ENCODE peak calls at places on chromosomes 3 and 15, in six cellular contexts. One of them, this sample, is unnamed.

GRCh38 chr15:79431636-79432344 is at the start of gene MINAR1:
- DNase-seq in adrenal gland: peak
- DNase-seq in HCT116: no peak
- DNase-seq in choroid plexus epithelial cell: peak
- DNase-seq in CD8-positive, alpha-beta memory T cell: no peak
- DNase-seq in mammary epithelial cell: peak
- DNase-seq in this sample: peak

GRCh38 chr15:38564557-38565286 is at the start of gene RASGRP1:
- DNase-seq in choroid plexus epithelial cell: peak
- DNase-seq in mammary epithelial cell: peak
- DNase-seq in CD8-positive, alpha-beta memory T cell: peak
- DNase-seq in adrenal gland: peak
- DNase-seq in HCT116: no peak
- DNase-seq in this sample: peak

GRCh38 chr3:137047240-137047639 is 89.5 kb downstream of the IL20RB start:
- DNase-seq in CD8-positive, alpha-beta memory T cell: no peak
- DNase-seq in mammary epithelial cell: no peak
- DNase-seq in HCT116: no peak
- DNase-seq in choroid plexus epithelial cell: no peak
- DNase-seq in adrenal gland: no peak
- DNase-seq in this sample: no peak

GRCh38 chr3:60752800-60753199 is 498.5 kb downstream of the FHIT start:
- DNase-seq in HCT116: no peak
- DNase-seq in adrenal gland: no peak
- DNase-seq in CD8-positive, alpha-beta memory T cell: no peak
- DNase-seq in choroid plexus epithelial cell: no peak
- DNase-seq in mammary epithelial cell: no peak
- DNase-seq in this sample: peak

GRCh38 chr15:36501063-36501678 is 78.3 kb upstream of the CDIN1 start:
- DNase-seq in adrenal gland: peak
- DNase-seq in mammary epithelial cell: peak
- DNase-seq in CD8-positive, alpha-beta memory T cell: no peak
- DNase-seq in choroid plexus epithelial cell: peak
- DNase-seq in HCT116: peak
- DNase-seq in this sample: peak

GRCh38 chr3:168342946-168343856 is 247.5 kb upstream of the GOLIM4 start:
- DNase-seq in mammary epithelial cell: no peak
- DNase-seq in choroid plexus epithelial cell: peak
- DNase-seq in HCT116: no peak
- DNase-seq in adrenal gland: no peak
- DNase-seq in CD8-positive, alpha-beta memory T cell: no peak
- DNase-seq in this sample: no peak

GRCh38 chr3:120763601-120764000 is 21.1 kb downstream of the GTF2E1 start:
- DNase-seq in CD8-positive, alpha-beta memory T cell: no peak
- DNase-seq in HCT116: no peak
- DNase-seq in mammary epithelial cell: no peak
- DNase-seq in adrenal gland: no peak
- DNase-seq in choroid plexus epithelial cell: no peak
- DNase-seq in this sample: no peak

GRCh38 chr3:55482496-55483195 is 4.5 kb downstream of the WNT5A start:
- DNase-seq in HCT116: no peak
- DNase-seq in choroid plexus epithelial cell: peak
- DNase-seq in CD8-positive, alpha-beta memory T cell: no peak
- DNase-seq in mammary epithelial cell: no peak
- DNase-seq in adrenal gland: no peak
- DNase-seq in this sample: peak

GRCh38 chr3:152281032-152281713 is 12.4 kb downstream of the MBNL1 start:
- DNase-seq in adrenal gland: no peak
- DNase-seq in mammary epithelial cell: no peak
- DNase-seq in HCT116: no peak
- DNase-seq in choroid plexus epithelial cell: peak
- DNase-seq in CD8-positive, alpha-beta memory T cell: no peak
- DNase-seq in this sample: peak
- H3K4me3 ChIP-seq in adrenal gland: no peak
- H3K4me3 ChIP-seq in mammary epithelial cell: no peak
- H3K4me3 ChIP-seq in HCT116: no peak
- H3K4me3 ChIP-seq in choroid plexus epithelial cell: no peak
- H3K4me3 ChIP-seq in CD8-positive, alpha-beta memory T cell: peak
- H3K4me3 ChIP-seq in this sample: peak

GRCh38 chr3:15783361-15783969 is 14.3 kb downstream of the ANKRD28 start:
- DNase-seq in choroid plexus epithelial cell: peak
- DNase-seq in mammary epithelial cell: peak
- DNase-seq in adrenal gland: no peak
- DNase-seq in CD8-positive, alpha-beta memory T cell: no peak
- DNase-seq in HCT116: no peak
- DNase-seq in this sample: peak
- H3K4me3 ChIP-seq in choroid plexus epithelial cell: no peak
- H3K4me3 ChIP-seq in mammary epithelial cell: no peak
- H3K4me3 ChIP-seq in adrenal gland: no peak
- H3K4me3 ChIP-seq in CD8-positive, alpha-beta memory T cell: no peak
- H3K4me3 ChIP-seq in HCT116: no peak
- H3K4me3 ChIP-seq in this sample: peak

GRCh38 chr15:77013786-77014136 is 18.8 kb downstream of the PSTPIP1 start:
- DNase-seq in choroid plexus epithelial cell: no peak
- DNase-seq in CD8-positive, alpha-beta memory T cell: peak
- DNase-seq in mammary epithelial cell: peak
- DNase-seq in HCT116: peak
- DNase-seq in adrenal gland: no peak
- DNase-seq in this sample: no peak

GRCh38 chr15:77010842-77011241 is 15.9 kb downstream of the PSTPIP1 start:
- DNase-seq in adrenal gland: no peak
- DNase-seq in HCT116: no peak
- DNase-seq in mammary epithelial cell: no peak
- DNase-seq in choroid plexus epithelial cell: no peak
- DNase-seq in CD8-positive, alpha-beta memory T cell: no peak
- DNase-seq in this sample: no peak

GRCh38 chr15:77012117-77012712 is 17.3 kb downstream of the PSTPIP1 start:
- DNase-seq in CD8-positive, alpha-beta memory T cell: no peak
- DNase-seq in adrenal gland: no peak
- DNase-seq in HCT116: no peak
- DNase-seq in mammary epithelial cell: no peak
- DNase-seq in choroid plexus epithelial cell: no peak
- DNase-seq in this sample: no peak

GRCh38 chr15:77014137-77015081 is 19.5 kb downstream of the PSTPIP1 start:
- DNase-seq in choroid plexus epithelial cell: no peak
- DNase-seq in mammary epithelial cell: no peak
- DNase-seq in adrenal gland: no peak
- DNase-seq in CD8-positive, alpha-beta memory T cell: peak
- DNase-seq in HCT116: no peak
- DNase-seq in this sample: no peak

DNA sequence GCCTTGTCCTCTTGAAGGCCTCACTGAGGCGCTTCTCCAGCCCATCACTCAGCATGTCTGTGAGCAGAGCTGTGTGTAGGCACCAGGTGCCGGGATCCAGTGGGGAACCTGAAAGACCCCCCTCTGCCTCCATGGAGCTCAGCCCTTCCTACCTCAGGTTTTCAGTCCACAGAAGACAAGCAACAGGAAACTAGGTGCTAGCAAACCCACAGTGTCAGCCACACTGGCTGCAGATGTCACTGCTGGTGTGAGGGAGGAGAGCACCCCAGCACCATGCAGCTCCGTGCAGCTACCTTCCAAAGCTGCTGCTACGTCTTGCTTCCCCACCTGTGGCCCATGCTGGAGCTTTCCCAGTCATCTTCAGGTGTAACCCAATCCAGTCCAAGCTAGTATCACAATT is 17.9 kb downstream of the PSTPIP1 start:
- DNase-seq in adrenal gland: no peak
- DNase-seq in mammary epithelial cell: no peak
- DNase-seq in choroid plexus epithelial cell: no peak
- DNase-seq in CD8-positive, alpha-beta memory T cell: peak
- DNase-seq in HCT116: no peak
- DNase-seq in this sample: no peak
- H3K4me3 ChIP-seq in adrenal gland: no peak
- H3K4me3 ChIP-seq in mammary epithelial cell: no peak
- H3K4me3 ChIP-seq in choroid plexus epithelial cell: no peak
- H3K4me3 ChIP-seq in CD8-positive, alpha-beta memory T cell: peak
- H3K4me3 ChIP-seq in HCT116: no peak
- H3K4me3 ChIP-seq in this sample: no peak

DNA sequence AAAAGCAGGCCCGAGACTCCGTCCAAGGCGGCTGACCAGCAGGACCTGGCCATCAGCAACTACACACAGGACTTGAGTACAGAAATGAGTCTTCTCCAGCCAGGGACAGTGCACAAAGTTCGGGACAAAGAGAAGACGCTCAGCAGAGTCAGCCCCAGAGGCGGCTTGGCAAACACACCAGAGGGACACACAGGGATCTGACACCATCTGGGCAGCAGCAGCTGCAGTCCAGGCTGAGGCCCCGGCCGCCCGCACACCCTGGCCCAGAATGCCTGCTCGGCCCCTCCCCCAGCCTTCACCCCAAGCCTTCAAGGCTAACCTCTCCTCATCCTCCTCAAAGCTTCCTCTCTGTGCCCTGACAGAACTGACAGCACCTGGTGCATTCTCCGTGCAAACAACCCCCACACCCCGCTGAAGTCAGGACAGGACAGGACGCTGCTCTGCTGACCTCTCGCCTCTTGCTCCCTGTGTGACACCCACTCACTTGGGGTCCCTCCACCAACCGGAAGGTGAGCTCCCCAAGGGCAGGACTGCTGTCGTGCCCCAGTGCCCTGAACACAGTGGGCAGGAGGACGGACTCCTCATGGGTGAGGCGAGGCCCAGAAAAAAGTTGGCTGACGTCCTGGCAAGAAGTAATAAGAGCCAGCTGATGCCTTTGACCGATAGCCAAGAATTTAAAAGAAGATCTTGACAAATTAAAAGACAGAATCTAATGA is 61.0 kb downstream of the XXYLT1 start:
- DNase-seq in HCT116: no peak
- DNase-seq in choroid plexus epithelial cell: peak
- DNase-seq in mammary epithelial cell: no peak
- DNase-seq in CD8-positive, alpha-beta memory T cell: no peak
- DNase-seq in adrenal gland: peak
- DNase-seq in this sample: peak
- H3K4me3 ChIP-seq in HCT116: no peak
- H3K4me3 ChIP-seq in choroid plexus epithelial cell: no peak
- H3K4me3 ChIP-seq in mammary epithelial cell: no peak
- H3K4me3 ChIP-seq in CD8-positive, alpha-beta memory T cell: no peak
- H3K4me3 ChIP-seq in adrenal gland: no peak
- H3K4me3 ChIP-seq in this sample: peak

GRCh38 chr15:33126559-33127290 is 67.8 kb downstream of the FMN1 start:
- DNase-seq in choroid plexus epithelial cell: peak
- DNase-seq in CD8-positive, alpha-beta memory T cell: peak
- DNase-seq in adrenal gland: peak
- DNase-seq in mammary epithelial cell: peak
- DNase-seq in HCT116: peak
- DNase-seq in this sample: peak
- H3K4me3 ChIP-seq in choroid plexus epithelial cell: peak
- H3K4me3 ChIP-seq in CD8-positive, alpha-beta memory T cell: peak
- H3K4me3 ChIP-seq in adrenal gland: no peak
- H3K4me3 ChIP-seq in mammary epithelial cell: no peak
- H3K4me3 ChIP-seq in HCT116: peak
- H3K4me3 ChIP-seq in this sample: peak

DNA sequence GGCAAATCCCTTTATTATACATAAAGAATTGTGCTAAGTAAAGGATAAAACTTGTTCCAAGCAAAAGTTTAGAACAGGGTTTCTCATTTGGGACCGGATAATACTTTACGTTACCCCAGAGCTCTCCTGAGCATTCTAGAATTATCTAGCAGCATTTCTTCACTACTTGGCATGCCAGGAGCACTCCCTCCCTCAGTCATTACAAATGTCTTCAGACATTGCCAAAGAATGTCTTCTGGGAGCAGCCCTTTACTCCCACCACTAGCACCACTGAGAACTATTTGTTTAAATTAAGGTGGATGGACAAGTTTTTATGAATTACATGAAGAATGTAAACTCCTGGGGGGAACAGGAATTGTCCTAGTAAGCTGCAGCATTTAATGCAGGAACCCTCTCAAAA is 516.4 kb downstream of the GBE1 start:
- DNase-seq in CD8-positive, alpha-beta memory T cell: no peak
- DNase-seq in HCT116: no peak
- DNase-seq in mammary epithelial cell: no peak
- DNase-seq in adrenal gland: no peak
- DNase-seq in choroid plexus epithelial cell: peak
- DNase-seq in this sample: peak
- H3K4me3 ChIP-seq in CD8-positive, alpha-beta memory T cell: no peak
- H3K4me3 ChIP-seq in HCT116: no peak
- H3K4me3 ChIP-seq in mammary epithelial cell: no peak
- H3K4me3 ChIP-seq in adrenal gland: no peak
- H3K4me3 ChIP-seq in choroid plexus epithelial cell: no peak
- H3K4me3 ChIP-seq in this sample: peak

GRCh38 chr15:25876231-25877140 is 13.4 kb upstream of the ATP10A start:
- DNase-seq in choroid plexus epithelial cell: no peak
- DNase-seq in HCT116: no peak
- DNase-seq in CD8-positive, alpha-beta memory T cell: no peak
- DNase-seq in adrenal gland: no peak
- DNase-seq in mammary epithelial cell: no peak
- DNase-seq in this sample: no peak
- H3K4me3 ChIP-seq in choroid plexus epithelial cell: no peak
- H3K4me3 ChIP-seq in HCT116: no peak
- H3K4me3 ChIP-seq in CD8-positive, alpha-beta memory T cell: no peak
- H3K4me3 ChIP-seq in adrenal gland: no peak
- H3K4me3 ChIP-seq in mammary epithelial cell: no peak
- H3K4me3 ChIP-seq in this sample: no peak

DNA sequence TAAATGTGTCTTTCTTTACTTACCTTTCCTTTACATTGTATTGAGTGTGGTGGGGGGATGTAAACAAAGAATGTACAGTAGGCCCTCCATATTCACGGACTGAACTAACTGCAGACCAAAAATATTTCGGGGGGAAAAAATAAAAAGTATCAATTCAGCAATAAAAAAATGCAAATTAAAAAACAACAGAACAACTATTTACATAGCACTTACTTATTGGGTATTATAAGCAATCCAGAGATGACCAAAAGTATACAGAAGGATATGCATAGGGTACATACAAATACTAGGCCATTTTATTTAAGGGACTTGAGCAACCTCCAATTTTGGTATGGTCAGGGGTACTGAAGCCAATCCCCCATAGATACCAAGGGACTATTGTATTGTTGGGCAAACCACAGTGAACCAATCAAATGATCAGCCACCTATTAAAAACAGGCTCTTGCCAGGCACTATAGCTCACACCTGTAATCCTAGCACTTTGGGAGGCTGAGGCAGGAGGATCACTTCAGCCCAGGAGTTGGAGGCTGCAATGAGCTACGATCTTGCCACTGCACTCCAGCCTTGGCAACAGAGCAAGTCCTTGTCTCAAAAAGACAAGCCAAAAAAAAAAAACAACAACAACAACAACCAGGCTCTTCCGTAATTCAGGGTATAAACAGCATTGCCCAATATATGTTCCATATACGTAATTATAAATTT is 1.8 kb downstream of the VPS13C start:
- DNase-seq in CD8-positive, alpha-beta memory T cell: no peak
- DNase-seq in mammary epithelial cell: no peak
- DNase-seq in adrenal gland: no peak
- DNase-seq in choroid plexus epithelial cell: no peak
- DNase-seq in HCT116: no peak
- DNase-seq in this sample: no peak
- H3K4me3 ChIP-seq in CD8-positive, alpha-beta memory T cell: no peak
- H3K4me3 ChIP-seq in mammary epithelial cell: no peak
- H3K4me3 ChIP-seq in adrenal gland: no peak
- H3K4me3 ChIP-seq in choroid plexus epithelial cell: no peak
- H3K4me3 ChIP-seq in HCT116: no peak
- H3K4me3 ChIP-seq in this sample: peak